ENCODE peak calls at places on chromosomes 16 and 17, in four cellular contexts. G is dorsolateral prefrontal cortex, C is body of pancreas, D is IMR-90. B is an unnamed sample.

GRCh38 chr17:64781394-64781793 is 119.3 kb upstream of the SMURF2 start:
- DNase-seq in D (no peak), G (no peak), C (peak; percentile 44), B (no peak)

GRCh38 chr16:19696312-19696711 is 21.7 kb downstream of the KNOP1 start:
- DNase-seq in D (peak; percentile 88), G (peak; percentile 46), C (peak; percentile 74), B (peak; percentile 92)

GRCh38 chr17:34798581-34798980 is 162.7 kb downstream of the CCT6B start:
- DNase-seq in G (no peak), C (no peak), D (no peak), B (no peak)

GRCh38 chr16:52069866-52070265 is 477.1 kb downstream of the TOX3 start:
- DNase-seq in C (no peak), G (no peak), D (peak; percentile 11), B (peak; percentile 25)

GRCh38 chr17:1628856-1629646 is 417 bp upstream of the SLC43A2 start:
- DNase-seq in D (peak; percentile 87), G (peak; percentile 96), C (peak; percentile 93), B (peak; percentile 93)

GRCh38 chr17:45246861-45247428 is 14.9 kb downstream of the SPATA32 start:
- DNase-seq in C (no peak), D (peak; percentile 14), G (peak; percentile 35), B (no peak)

GRCh38 chr17:42608692-42609181 is 437 bp downstream of the RETREG3 start:
- DNase-seq in D (no peak), C (no peak), G (no peak), B (no peak)

GRCh38 chr17:40307691-40308289 is 1.2 kb upstream of the RARA start:
- DNase-seq in G (no peak), D (no peak), C (no peak), B (no peak)

GRCh38 chr17:50080096-50080480 is 15.1 kb upstream of the PDK2 start:
- DNase-seq in D (no peak), C (no peak), G (no peak), B (no peak)

GRCh38 chr16:79662122-79662521 is 61.6 kb upstream of the MAF start:
- DNase-seq in D (no peak), C (no peak), G (no peak), B (no peak)

GRCh38 chr16:78235168-78235800 is 135.8 kb downstream of the WWOX start:
- DNase-seq in C (peak; percentile 59), G (peak; percentile 76), D (peak; percentile 57), B (peak; percentile 71)

GRCh38 chr16:78249056-78249455 is 149.6 kb downstream of the WWOX start:
- DNase-seq in G (peak; percentile 33), D (no peak), C (peak; percentile 69), B (no peak)

GRCh38 chr17:67689534-67690177 is 28.1 kb upstream of the NOL11 start:
- DNase-seq in G (peak; percentile 56), C (peak; percentile 62), D (peak; percentile 66), B (peak; percentile 68)

GRCh38 chr17:35668807-35669206 is 62.6 kb upstream of the RASL10B start:
- DNase-seq in C (no peak), D (peak; percentile 57), G (no peak), B (no peak)

GRCh38 chr17:10606110-10606509 is 51.0 kb downstream of the MYH3 start:
- DNase-seq in G (no peak), C (no peak), D (no peak), B (no peak)

GRCh38 chr17:44557653-44558285 is 485 bp downstream of the FZD2 start:
- DNase-seq in D (peak; percentile 72), G (peak; percentile 10), C (peak; percentile 19), B (peak; percentile 55)

GRCh38 chr17:7851438-7852261 is 3.2 kb upstream of the TMEM88 start:
- DNase-seq in C (peak; percentile 97), G (peak; percentile 94), D (peak; percentile 81), B (peak; percentile 65)

GRCh38 chr16:14300631-14301149 is 229.6 kb downstream of the MRTFB start:
- DNase-seq in C (peak; percentile 85), G (no peak), D (peak; percentile 85), B (peak; percentile 77)
- H3K4me3 ChIP-seq in C (no peak overlapping the region), G (peak overlapping the region; percentile 48), D (no peak overlapping the region), B (no peak overlapping the region)

GRCh38 chr17:16987830-16988601 is 16.1 kb upstream of the TNFRSF13B start:
- DNase-seq in G (no peak), D (peak; percentile 75), C (no peak), B (peak; percentile 86)
- H3K27ac ChIP-seq in G (peak overlapping the region; percentile 68), D (no peak overlapping the region), C (no peak overlapping the region), B (no peak overlapping the region)

DNA sequence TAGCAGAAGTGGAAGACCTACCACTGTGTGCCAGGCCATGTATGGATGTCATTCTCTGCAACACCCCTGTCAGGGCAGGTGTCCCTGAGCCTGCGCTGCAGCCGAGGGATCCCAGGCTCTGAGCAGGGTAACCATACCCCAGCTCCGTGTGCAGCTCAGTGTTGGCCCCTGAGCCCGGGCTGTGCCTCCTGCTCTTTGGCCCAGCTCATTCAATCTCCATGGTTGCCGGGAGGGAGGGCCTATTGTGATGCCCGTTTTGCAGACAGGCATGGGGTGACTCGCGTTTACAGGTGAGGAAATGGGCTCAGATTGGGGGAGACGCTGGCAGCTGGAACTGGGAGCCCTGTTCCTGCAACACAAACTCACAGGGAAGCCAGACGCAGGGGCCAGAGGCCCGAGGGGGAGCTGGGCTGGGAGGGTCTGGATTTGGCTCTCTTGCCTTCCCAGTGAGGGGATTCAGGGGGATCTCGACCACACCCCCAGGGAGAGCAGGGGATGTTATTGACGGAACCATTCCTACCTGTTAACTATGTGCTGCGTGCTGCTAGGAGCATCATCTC is 190.5 kb downstream of the IRF8 start:
- DNase-seq in C (no peak), D (no peak), G (no peak), B (no peak)
- H3K27me3 ChIP-seq in C (no peaks in the 10 kb centered on the region), D (no peaks in the 10 kb centered on the region), G (no peaks in the 10 kb centered on the region), B (no peaks in the 10 kb centered on the region)

GRCh38 chr16:57976331-57976796 is 5.4 kb upstream of the CNGB1 start:
- DNase-seq in C (no peak), G (no peak), D (no peak), B (no peak)
- H3K4me3 ChIP-seq in C (no peak overlapping the region), G (no peak overlapping the region), D (no peak overlapping the region), B (no peak overlapping the region)

GRCh38 chr16:22206847-22207714 is 1.0 kb downstream of the EEF2K start:
- DNase-seq in C (peak; percentile 87), G (peak; percentile 74), D (peak; percentile 57), B (no peak)

GRCh38 chr16:22205577-22206012 is 483 bp upstream of the EEF2K start:
- DNase-seq in G (no peak), D (no peak), C (no peak), B (no peak)

GRCh38 chr16:22210285-22210684 is 4.2 kb downstream of the EEF2K start:
- DNase-seq in D (no peak), C (no peak), G (no peak), B (no peak)

GRCh38 chr16:22206013-22206846 is at the start of gene EEF2K:
- DNase-seq in D (peak; percentile 95), C (peak; percentile 97), G (peak; percentile 82), B (peak; percentile 91)

DNA sequence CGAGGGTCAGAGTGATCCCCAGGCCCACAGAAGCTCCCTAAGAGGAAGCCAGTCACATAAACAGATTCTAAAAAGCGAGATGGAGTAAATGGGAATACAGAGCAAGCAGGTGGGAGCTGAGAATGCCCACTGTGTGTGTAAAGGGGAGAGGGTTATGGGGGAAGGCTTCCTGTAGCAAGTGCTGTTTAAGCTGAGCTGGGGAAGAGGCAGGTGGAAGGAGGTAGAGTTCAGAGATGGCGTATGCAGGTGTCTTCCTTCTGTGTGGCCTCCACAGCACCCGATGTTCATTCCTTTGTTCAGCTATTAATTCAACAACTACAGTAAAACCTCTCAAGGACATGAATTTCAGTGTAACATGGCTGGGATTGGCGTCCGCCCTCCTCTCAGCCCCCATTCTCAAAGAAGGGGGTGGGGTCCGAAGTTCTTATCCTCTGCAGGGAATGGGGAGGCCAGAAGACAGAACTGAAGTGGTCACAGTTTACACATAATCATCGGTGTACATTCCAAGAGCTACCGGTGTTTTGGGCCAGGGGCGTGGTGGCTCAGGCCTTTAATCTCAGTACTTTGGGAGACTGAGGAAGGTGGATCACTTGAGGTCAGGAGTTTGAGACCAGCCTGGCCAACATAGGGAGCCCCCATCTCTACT is 1.8 kb downstream of the EEF2K start:
- DNase-seq in G (no peak), C (no peak), D (no peak), B (no peak)
- H3K27ac ChIP-seq in G (peak overlapping the region; percentile 88), C (peak overlapping the region; percentile 92), D (no peak overlapping the region), B (no peak overlapping the region)

GRCh38 chr17:6064855-6065254 is 5.3 kb upstream of the WSCD1 start:
- DNase-seq in G (peak; percentile 46), D (no peak), C (no peak), B (no peak)
- H3K27me3 ChIP-seq in G (no peaks in the 10 kb centered on the region), D (peaks cover 9% of the 10 kb centered on the region), C (peaks cover 3% of the 10 kb centered on the region), B (peaks cover 13% of the 10 kb centered on the region)

GRCh38 chr16:30922960-30923535 is 324 bp upstream of the FBXL19 start:
- DNase-seq in C (peak; percentile 99), G (peak; percentile 99), D (peak; percentile 99), B (peak; percentile 99)

GRCh38 chr16:30922420-30922959 is 882 bp upstream of the FBXL19 start:
- DNase-seq in G (peak; percentile 100), D (peak; percentile 99), C (peak; percentile 99), B (peak; percentile 100)

GRCh38 chr16:30921459-30921747 is 2.0 kb upstream of the FBXL19 start:
- DNase-seq in G (no peak), D (no peak), C (no peak), B (no peak)

GRCh38 chr16:30923554-30924085 is at the start of gene FBXL19:
- DNase-seq in G (no peak), C (peak; percentile 34), D (no peak), B (no peak)

DNA sequence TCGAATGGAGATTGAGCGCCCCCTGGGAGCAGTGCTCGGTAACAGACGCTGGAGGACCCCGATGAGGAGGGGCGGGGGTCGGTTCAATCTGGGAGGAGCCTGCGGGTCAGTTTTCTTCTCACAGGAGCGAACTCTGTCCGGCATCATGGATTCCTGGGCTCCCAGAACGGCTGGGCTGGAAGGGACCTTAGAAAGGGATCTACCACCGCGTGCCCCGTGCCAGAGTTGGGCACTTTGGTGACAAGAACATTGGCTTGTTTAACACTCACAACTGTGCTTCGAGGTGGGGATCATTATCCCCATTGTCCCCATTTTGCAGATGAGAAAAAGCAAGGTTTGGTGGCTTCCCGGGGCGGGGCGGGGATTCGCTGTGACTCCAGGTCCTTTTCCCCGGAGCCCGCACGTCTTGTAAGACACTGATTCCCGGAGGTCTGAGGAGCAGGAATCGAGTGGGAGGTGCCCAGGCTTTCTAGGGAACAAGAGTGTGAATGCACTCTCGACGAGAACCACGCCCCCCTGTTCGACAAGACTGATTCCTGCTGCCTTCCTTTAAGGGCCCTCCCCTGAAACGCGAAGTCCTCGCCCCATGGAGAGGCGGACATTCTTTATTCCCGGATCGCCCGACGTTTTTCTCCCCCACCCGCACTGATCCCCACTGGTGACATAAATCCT is 1.5 kb upstream of the FBXL19 start:
- DNase-seq in G (peak; percentile 74), D (peak; percentile 88), C (peak; percentile 90), B (peak; percentile 90)
- H3K4me3 ChIP-seq in G (peak overlapping the region; percentile 62), D (peak overlapping the region; percentile 48), C (peak overlapping the region; percentile 25), B (peak overlapping the region; percentile 68)

B was measured in brain microvascular endothelial cell.